ENCODE peak calls at places on chromosomes 13 and 19, in ten cellular contexts. Y is IMR-90; R is ovary; E is NCI-H2107; T is B cell; A is stromal cell of bone marrow; O is activated CD8-positive, alpha-beta memory T cell treated with anti-CD3 and anti-CD28 coated beads, Interleukin-2, amount 50 U/mL, for 4 hours; B is trophoblast cell; U is dermis microvascular lymphatic vessel endothelial cell; K is A673. W is an unnamed sample.

GRCh38 chr13:113145496-113145895 is 13.0 kb upstream of the PROZ start:
- DNase-seq in E (no peak), K (no peak), T (no peak), R (no peak), O (no peak), U (no peak), B (no peak), A (no peak), Y (no peak), W (no peak)

GRCh38 chr19:7636691-7637373 is at the start of gene STXBP2:
- DNase-seq in A (no peak), U (peak), O (peak), Y (no peak), T (peak), R (no peak), B (peak), K (peak), E (peak), W (peak)

GRCh38 chr13:97067342-97067895 is 73.1 kb upstream of the OXGR1 start:
- DNase-seq in K (no peak), Y (no peak), R (no peak), A (no peak), O (no peak), B (peak), U (no peak), T (no peak), E (no peak), W (no peak)

GRCh38 chr19:2282062-2282861 is at the start of gene PEAK3:
- DNase-seq in R (no peak), T (peak), Y (peak), E (no peak), U (peak), K (no peak), O (no peak), B (peak), A (no peak), W (no peak)

GRCh38 chr13:97945342-97945741 is 8.1 kb upstream of the IPO5 start:
- DNase-seq in A (no peak), O (no peak), Y (peak), T (no peak), B (peak), R (no peak), E (no peak), K (peak), U (no peak), W (no peak)

GRCh38 chr19:16185925-16186234 is 670 bp downstream of the FAM32A start:
- DNase-seq in A (no peak), B (peak), E (no peak), Y (no peak), K (peak), T (peak), U (no peak), O (no peak), R (no peak), W (no peak)

GRCh38 chr13:98571955-98572662 is 4.8 kb downstream of the STK24 start:
- DNase-seq in A (peak), T (no peak), B (no peak), E (peak), U (peak), R (no peak), O (no peak), Y (peak), K (peak), W (peak)

GRCh38 chr13:97561182-97561581 is 127.2 kb downstream of the RAP2A start:
- DNase-seq in A (no peak), R (no peak), O (no peak), K (no peak), Y (no peak), B (no peak), T (no peak), E (no peak), U (no peak), W (no peak)

GRCh38 chr13:114338959-114339358 is 24.7 kb downstream of the CHAMP1 start:
- DNase-seq in U (no peak), Y (no peak), O (no peak), B (no peak), A (no peak), R (no peak), T (no peak), E (no peak), K (no peak), W (no peak)

GRCh38 chr13:39777527-39778061 is 122.1 kb downstream of the COG6 start:
- DNase-seq in T (no peak), U (peak), E (no peak), A (peak), O (peak), K (peak), R (no peak), B (peak), Y (peak), W (no peak)

GRCh38 chr13:24270639-24271131 is 38.7 kb upstream of the C1QTNF9 start:
- DNase-seq in O (peak), R (peak), B (peak), Y (peak), T (peak), E (no peak), K (peak), A (peak), U (peak), W (no peak)

GRCh38 chr19:42494321-42494720 is 34.0 kb downstream of the CEACAM1 start:
- DNase-seq in T (no peak), K (no peak), O (no peak), Y (no peak), E (no peak), R (no peak), A (no peak), U (no peak), B (no peak), W (no peak)

GRCh38 chr13:95716231-95716630 is 39.3 kb downstream of the DNAJC3 start:
- DNase-seq in B (no peak), U (no peak), T (no peak), R (no peak), K (no peak), A (no peak), O (no peak), E (no peak), Y (no peak), W (no peak)

GRCh38 chr19:752652-753517 is 2.0 kb downstream of the MISP start:
- DNase-seq in T (no peak), O (no peak), B (peak), E (no peak), Y (peak), K (peak), A (peak), R (peak), U (peak), W (no peak)

GRCh38 chr13:30898721-30899188 is 7.3 kb upstream of the MEDAG start:
- DNase-seq in K (no peak), T (no peak), A (peak), Y (peak), U (peak), E (no peak), O (no peak), B (peak), R (no peak), W (no peak)

GRCh38 chr13:77516342-77516789 is 19.1 kb upstream of the SCEL start:
- DNase-seq in E (no peak), U (peak), Y (peak), R (no peak), A (peak), T (no peak), O (no peak), K (peak), B (no peak), W (no peak)

GRCh38 chr19:36136975-36137686 is 2.7 kb upstream of the CAPNS1 start:
- DNase-seq in E (no peak), K (peak), U (peak), B (peak), O (no peak), Y (peak), R (no peak), T (no peak), A (no peak), W (peak)

GRCh38 chr13:51435002-51435578 is 17.7 kb downstream of the INTS6 start:
- DNase-seq in O (no peak), U (peak), K (peak), B (peak), R (no peak), T (no peak), A (peak), Y (peak), E (no peak), W (peak)

GRCh38 chr19:23190341-23190740 is 59.9 kb downstream of the ZNF724 start:
- DNase-seq in T (no peak), A (no peak), O (no peak), U (no peak), K (no peak), R (no peak), B (no peak), Y (no peak), E (no peak), W (no peak)

GRCh38 chr19:12802267-12803106 is 618 bp downstream of the THSD8 start:
- DNase-seq in R (no peak), A (no peak), E (no peak), K (no peak), B (peak), Y (no peak), O (no peak), U (no peak), T (peak), W (no peak)

GRCh38 chr13:108967371-108967770 is 338.0 kb downstream of the MYO16 start:
- DNase-seq in T (no peak), Y (no peak), O (no peak), K (no peak), E (no peak), R (no peak), A (no peak), B (no peak), U (no peak), W (no peak)

GRCh38 chr19:30701178-30701577 is 329.0 kb downstream of the ZNF536 start:
- DNase-seq in B (no peak), K (no peak), U (no peak), O (no peak), R (no peak), Y (no peak), E (no peak), T (no peak), A (no peak), W (no peak)

GRCh38 chr19:47490031-47490430 is 6.0 kb upstream of the KPTN start:
- DNase-seq in E (no peak), Y (no peak), A (no peak), K (no peak), T (no peak), O (no peak), B (no peak), R (no peak), U (no peak), W (no peak)

GRCh38 chr19:3146677-3147100 is 10.9 kb downstream of the GNA15 start:
- DNase-seq in T (peak), E (no peak), R (no peak), K (no peak), O (peak), Y (no peak), B (peak), A (no peak), U (peak), W (no peak)

GRCh38 chr19:50994129-50994528 is 7.3 kb downstream of the KLK8 start:
- DNase-seq in B (no peak), R (no peak), U (no peak), E (no peak), T (no peak), A (no peak), K (peak), Y (no peak), O (no peak), W (no peak)

GRCh38 chr19:47427241-47428176 is 8.2 kb upstream of the MEIS3 start:
- DNase-seq in A (no peak), Y (peak), U (peak), O (peak), T (peak), K (peak), B (peak), E (peak), R (peak), W (peak)

GRCh38 chr13:44692173-44692713 is 116.1 kb upstream of the TSC22D1 start:
- DNase-seq in A (no peak), B (no peak), E (no peak), O (no peak), R (no peak), K (peak), T (no peak), Y (peak), U (no peak), W (no peak)

GRCh38 chr19:1416014-1416841 is 8.8 kb downstream of the DAZAP1 start:
- DNase-seq in K (no peak), E (no peak), R (no peak), O (no peak), Y (peak), B (peak), U (peak), A (no peak), T (no peak), W (no peak)

GRCh38 chr19:49333426-49334288 is 1.5 kb upstream of the CD37 start:
- DNase-seq in A (no peak), O (peak), U (peak), B (no peak), E (no peak), Y (peak), R (no peak), K (no peak), T (peak), W (no peak)

GRCh38 chr13:22103046-22103445 is 432.2 kb downstream of the FGF9 start:
- DNase-seq in E (no peak), R (no peak), K (no peak), A (no peak), B (no peak), T (no peak), O (no peak), U (no peak), Y (no peak), W (no peak)

GRCh38 chr19:5903054-5903501 is 512 bp downstream of the NDUFA11 start:
- DNase-seq in E (no peak), K (no peak), U (peak), T (no peak), A (no peak), R (no peak), O (no peak), Y (peak), B (peak), W (no peak)